ENCODE peak calls at places on chromosomes 12 and 14, in ten cellular contexts. N is NCI-H1105; E is ACHN; P is lung; J is HFFc6; Y is T-helper 2 cell; U is activated CD4-positive, alpha-beta T cell treated with anti-CD3 and anti-CD28 coated beads, Interleukin-2, amount 50 U/mL, for 1 hour; T is pancreas; M is NB4; O is fibroblast of pulmonary artery. B is an unnamed sample.

GRCh38 chr12:93743999-93744689 is 67.0 kb downstream of the CRADD start:
- DNase-seq in N (no peak), E (no peak), P (no peak), J (no peak), Y (no peak), U (no peak), T (no peak), M (no peak), O (no peak), B (no peak)

GRCh38 chr14:76937181-76938091 is 91.1 kb downstream of the IRF2BPL start:
- DNase-seq in N (peak), E (no peak), P (no peak), J (peak), Y (no peak), U (no peak), T (no peak), M (no peak), O (peak), B (peak)

GRCh38 chr12:7042847-7043246 is 17.7 kb upstream of the C1S start:
- DNase-seq in N (no peak), E (peak), P (no peak), J (peak), Y (no peak), U (no peak), T (no peak), M (peak), O (peak), B (peak)

GRCh38 chr12:102811125-102811737 is 105.8 kb downstream of the PAH start:
- DNase-seq in N (peak), E (peak), P (no peak), J (no peak), Y (no peak), U (no peak), T (no peak), M (peak), O (peak), B (no peak)

GRCh38 chr14:23362200-23362599 is 2.8 kb downstream of the EFS start:
- DNase-seq in N (no peak), E (peak), P (no peak), J (no peak), Y (no peak), U (no peak), T (no peak), M (peak), O (no peak), B (no peak)

GRCh38 chr12:128813392-128813791 is 10.4 kb downstream of the SLC15A4 start:
- DNase-seq in N (no peak), E (no peak), P (no peak), J (peak), Y (no peak), U (no peak), T (no peak), M (no peak), O (no peak), B (no peak)

GRCh38 chr14:99230271-99231141 is 41.5 kb downstream of the BCL11B start:
- DNase-seq in N (no peak), E (no peak), P (no peak), J (no peak), Y (peak), U (peak), T (no peak), M (peak), O (no peak), B (no peak)

GRCh38 chr14:80781968-80782367 is 159.6 kb downstream of the CEP128 start:
- DNase-seq in N (no peak), E (no peak), P (no peak), J (no peak), Y (no peak), U (no peak), T (no peak), M (no peak), O (peak), B (no peak)

GRCh38 chr14:61280526-61281185 is 482 bp downstream of the TMEM30B start:
- DNase-seq in N (peak), E (peak), P (peak), J (no peak), Y (peak), U (peak), T (peak), M (no peak), O (peak), B (peak)

GRCh38 chr14:35333347-35333730 is 41.2 kb downstream of the PSMA6 start:
- DNase-seq in N (no peak), E (no peak), P (no peak), J (no peak), Y (no peak), U (no peak), T (no peak), M (no peak), O (no peak), B (no peak)

GRCh38 chr14:78254911-78255431 is 84.8 kb downstream of the NRXN3 start:
- DNase-seq in N (peak), E (peak), P (no peak), J (peak), Y (no peak), U (no peak), T (no peak), M (peak), O (no peak), B (no peak)

GRCh38 chr12:115413626-115414025 is 729.7 kb upstream of the TBX3 start:
- DNase-seq in N (no peak), E (no peak), P (no peak), J (no peak), Y (no peak), U (no peak), T (no peak), M (no peak), O (no peak), B (no peak)

GRCh38 chr12:93766802-93767523 is 89.8 kb downstream of the CRADD start:
- DNase-seq in N (no peak), E (peak), P (no peak), J (peak), Y (no peak), U (peak), T (no peak), M (peak), O (peak), B (no peak)

GRCh38 chr14:104462651-104463630 is 116.6 kb upstream of the C14orf180 start:
- DNase-seq in N (no peak), E (no peak), P (peak), J (no peak), Y (no peak), U (no peak), T (no peak), M (no peak), O (no peak), B (no peak)

GRCh38 chr12:27924350-27925140 is 48.0 kb downstream of the PTHLH start:
- DNase-seq in N (no peak), E (no peak), P (no peak), J (peak), Y (no peak), U (no peak), T (no peak), M (no peak), O (no peak), B (no peak)

GRCh38 chr12:111227476-111228420 is 141.1 kb downstream of the PHETA1 start:
- DNase-seq in N (no peak), E (no peak), P (no peak), J (no peak), Y (no peak), U (no peak), T (no peak), M (peak), O (no peak), B (no peak)

GRCh38 chr14:67940894-67941455 is 121.4 kb downstream of the RAD51B start:
- DNase-seq in N (no peak), E (peak), P (no peak), J (peak), Y (no peak), U (no peak), T (no peak), M (no peak), O (peak), B (no peak)

GRCh38 chr12:79424109-79424721 is 266.5 kb downstream of the PAWR start:
- DNase-seq in N (no peak), E (peak), P (no peak), J (peak), Y (no peak), U (no peak), T (no peak), M (no peak), O (peak), B (no peak)

GRCh38 chr12:115452751-115453281 is 768.8 kb upstream of the TBX3 start:
- DNase-seq in N (peak), E (no peak), P (no peak), J (no peak), Y (no peak), U (no peak), T (no peak), M (no peak), O (no peak), B (no peak)

GRCh38 chr12:41264281-41264680 is 76.2 kb downstream of the PDZRN4 start:
- DNase-seq in N (no peak), E (peak), P (no peak), J (no peak), Y (no peak), U (no peak), T (no peak), M (peak), O (peak), B (peak)

GRCh38 chr14:81319946-81320345 is 80.2 kb downstream of the STON2 start:
- DNase-seq in N (no peak), E (no peak), P (no peak), J (no peak), Y (no peak), U (no peak), T (no peak), M (no peak), O (no peak), B (no peak)

GRCh38 chr12:47349770-47350408 is 270.1 kb upstream of the AMIGO2 start:
- DNase-seq in N (no peak), E (no peak), P (no peak), J (no peak), Y (no peak), U (no peak), T (no peak), M (no peak), O (peak), B (no peak)

B was measured in frontal cortex.